ENCODE peak calls at places on chromosomes 5 and 9, in eight cellular contexts. I is brain microvascular endothelial cell; L is activated effector memory CD4-positive, alpha-beta T cell treated with Interleukin-2 at 50 U/mL for 16 hours; M is fibroblast of pulmonary artery; X is HTR-8/SVneo; H is KBM-7; E is choroid plexus epithelial cell; Q is cardiac fibroblast. S is an unnamed sample.

GRCh38 chr9:131125038-131125287 is 423 bp upstream of the NUP214 start:
- DNase-seq in I (no peak), L (no peak), M (no peak), X (no peak), H (no peak), E (no peak), Q (peak), S (peak)

GRCh38 chr9:114033397-114034103 is 44.5 kb downstream of the AMBP start:
- DNase-seq in I (no peak), L (no peak), M (peak), X (peak), H (peak), E (peak), Q (peak), S (peak)

GRCh38 chr9:78786794-78787193 is 489.9 kb downstream of the PSAT1 start:
- DNase-seq in I (peak), L (no peak), M (peak), X (peak), H (no peak), E (peak), Q (no peak), S (peak)

GRCh38 chr9:69951411-69951810 is 92.2 kb upstream of the MAMDC2 start:
- DNase-seq in I (peak), L (no peak), M (peak), X (no peak), H (no peak), E (peak), Q (no peak), S (peak)

GRCh38 chr9:116190997-116191396 is 37.4 kb downstream of the PAPPA start:
- DNase-seq in I (peak), L (no peak), M (peak), X (no peak), H (no peak), E (peak), Q (peak), S (peak)

GRCh38 chr5:132074091-132074771 is 642 bp downstream of the CSF2 start:
- DNase-seq in I (no peak), L (no peak), M (no peak), X (no peak), H (no peak), E (no peak), Q (no peak), S (no peak)

GRCh38 chr5:110726249-110727024 is at the start of gene TMEM232:
- DNase-seq in I (peak), L (peak), M (peak), X (no peak), H (no peak), E (peak), Q (peak), S (peak)

GRCh38 chr5:177592010-177592834 is at the start of gene TMED9:
- DNase-seq in I (peak), L (peak), M (peak), X (peak), H (peak), E (peak), Q (peak), S (peak)

GRCh38 chr5:111984044-111984443 is 227.1 kb upstream of the NREP start:
- DNase-seq in I (peak), L (no peak), M (peak), X (peak), H (peak), E (peak), Q (peak), S (peak)

GRCh38 chr5:141760753-141761152 is 78.7 kb upstream of the ARAP3 start:
- DNase-seq in I (no peak), L (no peak), M (no peak), X (no peak), H (no peak), E (no peak), Q (no peak), S (no peak)

GRCh38 chr9:137520614-137521404 is 29.4 kb downstream of the PNPLA7 start:
- DNase-seq in I (no peak), L (no peak), M (no peak), X (no peak), H (no peak), E (no peak), Q (no peak), S (no peak)

GRCh38 chr5:43192558-43193170 is 639 bp downstream of the NIM1K start:
- DNase-seq in I (no peak), L (no peak), M (peak), X (no peak), H (peak), E (peak), Q (peak), S (peak)

GRCh38 chr9:104856413-104856941 is 71.5 kb downstream of the ABCA1 start:
- DNase-seq in I (no peak), L (no peak), M (no peak), X (no peak), H (no peak), E (peak), Q (no peak), S (no peak)

GRCh38 chr9:135757356-135757755 is 55.4 kb downstream of the KCNT1 start:
- DNase-seq in I (no peak), L (no peak), M (no peak), X (no peak), H (no peak), E (no peak), Q (no peak), S (no peak)

GRCh38 chr5:171630047-171630669 is 155.5 kb upstream of the SMIM23 start:
- DNase-seq in I (peak), L (no peak), M (peak), X (peak), H (peak), E (peak), Q (peak), S (peak)

GRCh38 chr9:81396528-81396927 is 292.8 kb downstream of the TLE1 start:
- DNase-seq in I (no peak), L (no peak), M (no peak), X (no peak), H (no peak), E (no peak), Q (no peak), S (no peak)

GRCh38 chr5:29122306-29122705 is 2071.2 kb upstream of the CDH6 start:
- DNase-seq in I (no peak), L (no peak), M (no peak), X (no peak), H (no peak), E (no peak), Q (no peak), S (no peak)

GRCh38 chr5:57442080-57442839 is 40.4 kb downstream of the ACTBL2 start:
- DNase-seq in I (peak), L (no peak), M (peak), X (peak), H (no peak), E (peak), Q (peak), S (peak)

S was measured in adipocyte.